ENCODE peak calls at places on chromosomes 13 and 19, in ten cellular contexts. One of them, this sample, is unnamed.

GRCh38 chr19:46021531-46022041 is 1.3 kb downstream of the PGLYRP1 start:
- DNase-seq in nucleus accumbens: no peak
- DNase-seq in posterior cingulate gyrus: no peak
- DNase-seq in CD4-positive, alpha-beta T cell: no peak
- DNase-seq in aorta: no peak
- DNase-seq in anterior cingulate cortex: no peak
- DNase-seq in stimulated activated CD8-positive, alpha-beta memory T cell treated with anti-CD3 and anti-CD28 coated beads, Interleukin-7, amount 100 ng/mL, for 1 hour: no peak
- DNase-seq in GM19239: no peak
- DNase-seq in Calu3: no peak
- DNase-seq in myocyte: no peak
- DNase-seq in this sample: no peak

GRCh38 chr13:30408319-30409101 is 13.8 kb upstream of the UBE2L5 start:
- DNase-seq in nucleus accumbens: peak
- DNase-seq in posterior cingulate gyrus: peak
- DNase-seq in CD4-positive, alpha-beta T cell: peak
- DNase-seq in aorta: peak
- DNase-seq in anterior cingulate cortex: peak
- DNase-seq in stimulated activated CD8-positive, alpha-beta memory T cell treated with anti-CD3 and anti-CD28 coated beads, Interleukin-7, amount 100 ng/mL, for 1 hour: peak
- DNase-seq in GM19239: peak
- DNase-seq in Calu3: peak
- DNase-seq in myocyte: peak
- DNase-seq in this sample: peak

GRCh38 chr19:10230904-10231623 is at the start of gene S1PR2:
- DNase-seq in nucleus accumbens: peak
- DNase-seq in posterior cingulate gyrus: peak
- DNase-seq in CD4-positive, alpha-beta T cell: peak
- DNase-seq in aorta: peak
- DNase-seq in anterior cingulate cortex: no peak
- DNase-seq in stimulated activated CD8-positive, alpha-beta memory T cell treated with anti-CD3 and anti-CD28 coated beads, Interleukin-7, amount 100 ng/mL, for 1 hour: no peak
- DNase-seq in GM19239: peak
- DNase-seq in Calu3: peak
- DNase-seq in myocyte: peak
- DNase-seq in this sample: peak

GRCh38 chr19:19628499-19629134 is 597 bp upstream of the LPAR2 start:
- DNase-seq in nucleus accumbens: no peak
- DNase-seq in posterior cingulate gyrus: no peak
- DNase-seq in CD4-positive, alpha-beta T cell: peak
- DNase-seq in aorta: no peak
- DNase-seq in anterior cingulate cortex: no peak
- DNase-seq in stimulated activated CD8-positive, alpha-beta memory T cell treated with anti-CD3 and anti-CD28 coated beads, Interleukin-7, amount 100 ng/mL, for 1 hour: no peak
- DNase-seq in GM19239: no peak
- DNase-seq in Calu3: peak
- DNase-seq in myocyte: no peak
- DNase-seq in this sample: peak

GRCh38 chr13:111256458-111256857 is 64.0 kb upstream of the TEX29 start:
- DNase-seq in nucleus accumbens: no peak
- DNase-seq in posterior cingulate gyrus: no peak
- DNase-seq in CD4-positive, alpha-beta T cell: no peak
- DNase-seq in aorta: no peak
- DNase-seq in anterior cingulate cortex: no peak
- DNase-seq in stimulated activated CD8-positive, alpha-beta memory T cell treated with anti-CD3 and anti-CD28 coated beads, Interleukin-7, amount 100 ng/mL, for 1 hour: no peak
- DNase-seq in GM19239: no peak
- DNase-seq in Calu3: no peak
- DNase-seq in myocyte: no peak
- DNase-seq in this sample: no peak

GRCh38 chr19:43743059-43743458 is 11.7 kb downstream of the SMG9 start:
- DNase-seq in nucleus accumbens: no peak
- DNase-seq in posterior cingulate gyrus: no peak
- DNase-seq in CD4-positive, alpha-beta T cell: no peak
- DNase-seq in aorta: no peak
- DNase-seq in anterior cingulate cortex: no peak
- DNase-seq in stimulated activated CD8-positive, alpha-beta memory T cell treated with anti-CD3 and anti-CD28 coated beads, Interleukin-7, amount 100 ng/mL, for 1 hour: no peak
- DNase-seq in GM19239: no peak
- DNase-seq in Calu3: no peak
- DNase-seq in myocyte: no peak
- DNase-seq in this sample: no peak

GRCh38 chr19:5235458-5236219 is 105.0 kb downstream of the PTPRS start:
- DNase-seq in nucleus accumbens: no peak
- DNase-seq in posterior cingulate gyrus: no peak
- DNase-seq in CD4-positive, alpha-beta T cell: no peak
- DNase-seq in aorta: no peak
- DNase-seq in anterior cingulate cortex: no peak
- DNase-seq in stimulated activated CD8-positive, alpha-beta memory T cell treated with anti-CD3 and anti-CD28 coated beads, Interleukin-7, amount 100 ng/mL, for 1 hour: no peak
- DNase-seq in GM19239: no peak
- DNase-seq in Calu3: no peak
- DNase-seq in myocyte: no peak
- DNase-seq in this sample: no peak

GRCh38 chr19:10352764-10353671 is 13.6 kb upstream of the ICAM3 start:
- DNase-seq in nucleus accumbens: no peak
- DNase-seq in posterior cingulate gyrus: no peak
- DNase-seq in CD4-positive, alpha-beta T cell: no peak
- DNase-seq in aorta: no peak
- DNase-seq in anterior cingulate cortex: no peak
- DNase-seq in stimulated activated CD8-positive, alpha-beta memory T cell treated with anti-CD3 and anti-CD28 coated beads, Interleukin-7, amount 100 ng/mL, for 1 hour: no peak
- DNase-seq in GM19239: no peak
- DNase-seq in Calu3: no peak
- DNase-seq in myocyte: no peak
- DNase-seq in this sample: no peak

GRCh38 chr13:48009298-48009697 is 8.2 kb upstream of the SUCLA2 start:
- DNase-seq in nucleus accumbens: no peak
- DNase-seq in posterior cingulate gyrus: no peak
- DNase-seq in CD4-positive, alpha-beta T cell: no peak
- DNase-seq in aorta: no peak
- DNase-seq in anterior cingulate cortex: no peak
- DNase-seq in stimulated activated CD8-positive, alpha-beta memory T cell treated with anti-CD3 and anti-CD28 coated beads, Interleukin-7, amount 100 ng/mL, for 1 hour: no peak
- DNase-seq in GM19239: no peak
- DNase-seq in Calu3: peak
- DNase-seq in myocyte: peak
- DNase-seq in this sample: no peak

GRCh38 chr19:38650911-38651584 is 3.6 kb downstream of the ACTN4 start:
- DNase-seq in nucleus accumbens: no peak
- DNase-seq in posterior cingulate gyrus: no peak
- DNase-seq in CD4-positive, alpha-beta T cell: no peak
- DNase-seq in aorta: no peak
- DNase-seq in anterior cingulate cortex: no peak
- DNase-seq in stimulated activated CD8-positive, alpha-beta memory T cell treated with anti-CD3 and anti-CD28 coated beads, Interleukin-7, amount 100 ng/mL, for 1 hour: no peak
- DNase-seq in GM19239: no peak
- DNase-seq in Calu3: no peak
- DNase-seq in myocyte: peak
- DNase-seq in this sample: no peak

GRCh38 chr13:98829541-98829940 is 77.1 kb upstream of the SLC15A1 start:
- DNase-seq in nucleus accumbens: no peak
- DNase-seq in posterior cingulate gyrus: no peak
- DNase-seq in CD4-positive, alpha-beta T cell: no peak
- DNase-seq in aorta: no peak
- DNase-seq in anterior cingulate cortex: no peak
- DNase-seq in stimulated activated CD8-positive, alpha-beta memory T cell treated with anti-CD3 and anti-CD28 coated beads, Interleukin-7, amount 100 ng/mL, for 1 hour: no peak
- DNase-seq in GM19239: no peak
- DNase-seq in Calu3: no peak
- DNase-seq in myocyte: peak
- DNase-seq in this sample: no peak

GRCh38 chr19:2456301-2456570 is 523 bp downstream of the LMNB2 start:
- DNase-seq in nucleus accumbens: no peak
- DNase-seq in posterior cingulate gyrus: no peak
- DNase-seq in CD4-positive, alpha-beta T cell: no peak
- DNase-seq in aorta: no peak
- DNase-seq in anterior cingulate cortex: no peak
- DNase-seq in stimulated activated CD8-positive, alpha-beta memory T cell treated with anti-CD3 and anti-CD28 coated beads, Interleukin-7, amount 100 ng/mL, for 1 hour: no peak
- DNase-seq in GM19239: no peak
- DNase-seq in Calu3: no peak
- DNase-seq in myocyte: no peak
- DNase-seq in this sample: no peak

GRCh38 chr13:109904218-109904617 is 117.8 kb upstream of the IRS2 start:
- DNase-seq in nucleus accumbens: no peak
- DNase-seq in posterior cingulate gyrus: no peak
- DNase-seq in CD4-positive, alpha-beta T cell: no peak
- DNase-seq in aorta: no peak
- DNase-seq in anterior cingulate cortex: no peak
- DNase-seq in stimulated activated CD8-positive, alpha-beta memory T cell treated with anti-CD3 and anti-CD28 coated beads, Interleukin-7, amount 100 ng/mL, for 1 hour: no peak
- DNase-seq in GM19239: no peak
- DNase-seq in Calu3: no peak
- DNase-seq in myocyte: no peak
- DNase-seq in this sample: no peak

GRCh38 chr19:39428309-39429112 is 7.2 kb downstream of the RPS16 start:
- DNase-seq in nucleus accumbens: no peak
- DNase-seq in posterior cingulate gyrus: no peak
- DNase-seq in CD4-positive, alpha-beta T cell: no peak
- DNase-seq in aorta: peak
- DNase-seq in anterior cingulate cortex: no peak
- DNase-seq in stimulated activated CD8-positive, alpha-beta memory T cell treated with anti-CD3 and anti-CD28 coated beads, Interleukin-7, amount 100 ng/mL, for 1 hour: no peak
- DNase-seq in GM19239: no peak
- DNase-seq in Calu3: no peak
- DNase-seq in myocyte: peak
- DNase-seq in this sample: no peak

This sample was measured in stimulated activated naive CD8-positive, alpha-beta T cell treated with anti-CD3 and anti-CD28 coated beads, Interleukin-15, Interleukin-2, amounts not matched to agents 100 U/mL and 50 U/mL, for 24 hours.